ENCODE peak calls at places on chromosomes 12 and 14, in four cellular contexts. One of them, this sample, is unnamed.

GRCh38 chr12:98990648-98991047 is 345.6 kb downstream of the APAF1 start:
- DNase-seq in AG08396: no peak
- DNase-seq in tibial artery: no peak
- DNase-seq in NCI-H1092: no peak
- DNase-seq in this sample: no peak

GRCh38 chr12:48980389-48980952 is 2.3 kb downstream of the WNT1 start:
- DNase-seq in AG08396: no peak
- DNase-seq in tibial artery: no peak
- DNase-seq in NCI-H1092: no peak
- DNase-seq in this sample: no peak

GRCh38 chr14:101862711-101863110 is 101.2 kb downstream of the PPP2R5C start:
- DNase-seq in AG08396: no peak
- DNase-seq in tibial artery: no peak
- DNase-seq in NCI-H1092: no peak
- DNase-seq in this sample: no peak

GRCh38 chr12:107356266-107356936 is 263.1 kb upstream of the CRY1 start:
- DNase-seq in AG08396: peak
- DNase-seq in tibial artery: no peak
- DNase-seq in NCI-H1092: no peak
- DNase-seq in this sample: no peak

GRCh38 chr14:85122690-85123089 is 407.3 kb upstream of the FLRT2 start:
- DNase-seq in AG08396: peak
- DNase-seq in tibial artery: no peak
- DNase-seq in NCI-H1092: no peak
- DNase-seq in this sample: no peak

GRCh38 chr12:108033091-108033490 is 96.0 kb upstream of the WSCD2 start:
- DNase-seq in AG08396: no peak
- DNase-seq in tibial artery: no peak
- DNase-seq in NCI-H1092: no peak
- DNase-seq in this sample: no peak

GRCh38 chr12:9273276-9273675 is 65.1 kb upstream of the PZP start:
- DNase-seq in AG08396: no peak
- DNase-seq in tibial artery: no peak
- DNase-seq in NCI-H1092: no peak
- DNase-seq in this sample: no peak

GRCh38 chr12:11092128-11092527 is at the start of gene TAS2R43:
- DNase-seq in AG08396: no peak
- DNase-seq in tibial artery: no peak
- DNase-seq in NCI-H1092: no peak
- DNase-seq in this sample: no peak

GRCh38 chr12:32902287-32902996 is 5.9 kb upstream of the PKP2 start:
- DNase-seq in AG08396: no peak
- DNase-seq in tibial artery: no peak
- DNase-seq in NCI-H1092: no peak
- DNase-seq in this sample: no peak

GRCh38 chr14:100230361-100230760 is 8.6 kb upstream of the YY1 start:
- DNase-seq in AG08396: no peak
- DNase-seq in tibial artery: no peak
- DNase-seq in NCI-H1092: no peak
- DNase-seq in this sample: no peak

GRCh38 chr12:98002887-98003493 is 512.4 kb upstream of the TMPO start:
- DNase-seq in AG08396: no peak
- DNase-seq in tibial artery: peak
- DNase-seq in NCI-H1092: peak
- DNase-seq in this sample: peak

GRCh38 chr14:24710403-24711063 is 76.5 kb upstream of the GZMB start:
- DNase-seq in AG08396: peak
- DNase-seq in tibial artery: peak
- DNase-seq in NCI-H1092: peak
- DNase-seq in this sample: peak

GRCh38 chr12:54341343-54341742 is 16.4 kb downstream of the COPZ1 start:
- DNase-seq in AG08396: no peak
- DNase-seq in tibial artery: no peak
- DNase-seq in NCI-H1092: no peak
- DNase-seq in this sample: peak

GRCh38 chr14:36256131-36256801 is 64.2 kb downstream of the MBIP start:
- DNase-seq in AG08396: no peak
- DNase-seq in tibial artery: peak
- DNase-seq in NCI-H1092: no peak
- DNase-seq in this sample: no peak

GRCh38 chr12:27627123-27627835 is 69.0 kb upstream of the REP15 start:
- DNase-seq in AG08396: peak
- DNase-seq in tibial artery: peak
- DNase-seq in NCI-H1092: no peak
- DNase-seq in this sample: no peak

GRCh38 chr12:55659486-55660385 is 23.0 kb downstream of the OR10P1 start:
- DNase-seq in AG08396: peak
- DNase-seq in tibial artery: no peak
- DNase-seq in NCI-H1092: no peak
- DNase-seq in this sample: no peak

GRCh38 chr12:113318900-113319628 is 15.8 kb downstream of the SLC8B1 start:
- DNase-seq in AG08396: no peak
- DNase-seq in tibial artery: no peak
- DNase-seq in NCI-H1092: no peak
- DNase-seq in this sample: no peak

GRCh38 chr12:26303418-26303817 is 108.0 kb downstream of the SSPN start:
- DNase-seq in AG08396: no peak
- DNase-seq in tibial artery: no peak
- DNase-seq in NCI-H1092: no peak
- DNase-seq in this sample: no peak

GRCh38 chr12:100867639-100868393 is 73.2 kb downstream of the ANO4 start:
- DNase-seq in AG08396: no peak
- DNase-seq in tibial artery: no peak
- DNase-seq in NCI-H1092: no peak
- DNase-seq in this sample: no peak

GRCh38 chr14:100825691-100826331 is at the start of gene MEG3:
- DNase-seq in AG08396: peak
- DNase-seq in tibial artery: peak
- DNase-seq in NCI-H1092: no peak
- DNase-seq in this sample: no peak

GRCh38 chr12:107092669-107093546 is 441 bp downstream of the CRY1 start:
- DNase-seq in AG08396: peak
- DNase-seq in tibial artery: peak
- DNase-seq in NCI-H1092: no peak
- DNase-seq in this sample: peak

GRCh38 chr14:20855652-20856291 is 35.4 kb upstream of the RNASE3 start:
- DNase-seq in AG08396: peak
- DNase-seq in tibial artery: peak
- DNase-seq in NCI-H1092: no peak
- DNase-seq in this sample: peak

GRCh38 chr12:110563702-110564470 is 19.2 kb downstream of the PPTC7 start:
- DNase-seq in AG08396: no peak
- DNase-seq in tibial artery: no peak
- DNase-seq in NCI-H1092: no peak
- DNase-seq in this sample: no peak

GRCh38 chr12:132924356-132924755 is 31.8 kb downstream of the ZNF605 start:
- DNase-seq in AG08396: no peak
- DNase-seq in tibial artery: no peak
- DNase-seq in NCI-H1092: no peak
- DNase-seq in this sample: no peak

GRCh38 chr12:27525373-27525772 is 1.4 kb downstream of the PPFIBP1 start:
- DNase-seq in AG08396: peak
- DNase-seq in tibial artery: peak
- DNase-seq in NCI-H1092: no peak
- DNase-seq in this sample: no peak

GRCh38 chr12:106672308-106673085 is 89.7 kb downstream of the RFX4 start:
- DNase-seq in AG08396: no peak
- DNase-seq in tibial artery: no peak
- DNase-seq in NCI-H1092: no peak
- DNase-seq in this sample: no peak